ENCODE peak calls at places on chromosomes 13 and 19, in nine cellular contexts. One of them, this sample, is unnamed.

GRCh38 chr19:49436381-49437017 is 4.8 kb downstream of the SLC17A7 start:
- DNase-seq in CD8-positive, alpha-beta T cell: peak
- DNase-seq in astrocyte of the spinal cord: no peak
- DNase-seq in left ventricle myocardium inferior: no peak
- DNase-seq in cardiac fibroblast: no peak
- DNase-seq in dorsolateral prefrontal cortex: peak
- DNase-seq in fibroblast of lung: no peak
- DNase-seq in sigmoid colon: no peak
- DNase-seq in tibial nerve: no peak
- DNase-seq in this sample: no peak

GRCh38 chr19:661427-662196 is 1.4 kb downstream of the RNF126 start:
- DNase-seq in CD8-positive, alpha-beta T cell: peak
- DNase-seq in fibroblast of lung: no peak
- DNase-seq in tibial nerve: no peak
- DNase-seq in left ventricle myocardium inferior: no peak
- DNase-seq in sigmoid colon: peak
- DNase-seq in dorsolateral prefrontal cortex: no peak
- DNase-seq in cardiac fibroblast: no peak
- DNase-seq in astrocyte of the spinal cord: no peak
- DNase-seq in this sample: no peak

GRCh38 chr19:19259741-19260140 is 13.4 kb downstream of the TM6SF2 start:
- DNase-seq in sigmoid colon: no peak
- DNase-seq in astrocyte of the spinal cord: no peak
- DNase-seq in dorsolateral prefrontal cortex: peak
- DNase-seq in left ventricle myocardium inferior: no peak
- DNase-seq in fibroblast of lung: peak
- DNase-seq in tibial nerve: no peak
- DNase-seq in cardiac fibroblast: no peak
- DNase-seq in CD8-positive, alpha-beta T cell: no peak
- DNase-seq in this sample: peak

GRCh38 chr19:18749362-18750231 is 41.5 kb downstream of the COMP start:
- DNase-seq in cardiac fibroblast: no peak
- DNase-seq in CD8-positive, alpha-beta T cell: no peak
- DNase-seq in tibial nerve: no peak
- DNase-seq in astrocyte of the spinal cord: no peak
- DNase-seq in dorsolateral prefrontal cortex: no peak
- DNase-seq in sigmoid colon: no peak
- DNase-seq in fibroblast of lung: peak
- DNase-seq in left ventricle myocardium inferior: no peak
- DNase-seq in this sample: no peak

GRCh38 chr13:90427322-90428272 is 919.9 kb upstream of the MIR17HG start:
- DNase-seq in tibial nerve: no peak
- DNase-seq in CD8-positive, alpha-beta T cell: no peak
- DNase-seq in dorsolateral prefrontal cortex: no peak
- DNase-seq in astrocyte of the spinal cord: no peak
- DNase-seq in cardiac fibroblast: no peak
- DNase-seq in left ventricle myocardium inferior: no peak
- DNase-seq in fibroblast of lung: no peak
- DNase-seq in sigmoid colon: no peak
- DNase-seq in this sample: no peak

GRCh38 chr13:35514801-35515502 is 38.5 kb upstream of the MAB21L1 start:
- DNase-seq in left ventricle myocardium inferior: no peak
- DNase-seq in tibial nerve: no peak
- DNase-seq in CD8-positive, alpha-beta T cell: no peak
- DNase-seq in cardiac fibroblast: no peak
- DNase-seq in sigmoid colon: no peak
- DNase-seq in dorsolateral prefrontal cortex: no peak
- DNase-seq in fibroblast of lung: peak
- DNase-seq in astrocyte of the spinal cord: no peak
- DNase-seq in this sample: no peak

GRCh38 chr13:95500136-95500718 is 52.3 kb upstream of the CLDN10 start:
- DNase-seq in sigmoid colon: no peak
- DNase-seq in dorsolateral prefrontal cortex: no peak
- DNase-seq in left ventricle myocardium inferior: no peak
- DNase-seq in astrocyte of the spinal cord: no peak
- DNase-seq in fibroblast of lung: no peak
- DNase-seq in CD8-positive, alpha-beta T cell: no peak
- DNase-seq in tibial nerve: no peak
- DNase-seq in cardiac fibroblast: no peak
- DNase-seq in this sample: no peak

GRCh38 chr13:40564342-40564997 is 102.0 kb downstream of the FOXO1 start:
- DNase-seq in dorsolateral prefrontal cortex: no peak
- DNase-seq in tibial nerve: no peak
- DNase-seq in cardiac fibroblast: peak
- DNase-seq in left ventricle myocardium inferior: no peak
- DNase-seq in sigmoid colon: no peak
- DNase-seq in astrocyte of the spinal cord: no peak
- DNase-seq in fibroblast of lung: no peak
- DNase-seq in CD8-positive, alpha-beta T cell: no peak
- DNase-seq in this sample: no peak

GRCh38 chr19:1264801-1265610 is 4.1 kb upstream of the CIRBP start:
- DNase-seq in astrocyte of the spinal cord: peak
- DNase-seq in cardiac fibroblast: peak
- DNase-seq in left ventricle myocardium inferior: peak
- DNase-seq in fibroblast of lung: peak
- DNase-seq in dorsolateral prefrontal cortex: no peak
- DNase-seq in sigmoid colon: peak
- DNase-seq in CD8-positive, alpha-beta T cell: no peak
- DNase-seq in tibial nerve: no peak
- DNase-seq in this sample: peak

GRCh38 chr13:43574601-43575000 is 212.2 kb downstream of the ENOX1 start:
- DNase-seq in sigmoid colon: no peak
- DNase-seq in dorsolateral prefrontal cortex: no peak
- DNase-seq in fibroblast of lung: peak
- DNase-seq in left ventricle myocardium inferior: no peak
- DNase-seq in astrocyte of the spinal cord: no peak
- DNase-seq in tibial nerve: no peak
- DNase-seq in cardiac fibroblast: no peak
- DNase-seq in CD8-positive, alpha-beta T cell: no peak
- DNase-seq in this sample: no peak

GRCh38 chr13:44271031-44271433 is 102.6 kb upstream of the SERP2 start:
- DNase-seq in astrocyte of the spinal cord: peak
- DNase-seq in dorsolateral prefrontal cortex: no peak
- DNase-seq in tibial nerve: peak
- DNase-seq in CD8-positive, alpha-beta T cell: no peak
- DNase-seq in cardiac fibroblast: peak
- DNase-seq in left ventricle myocardium inferior: no peak
- DNase-seq in fibroblast of lung: peak
- DNase-seq in sigmoid colon: peak
- DNase-seq in this sample: no peak

DNA sequence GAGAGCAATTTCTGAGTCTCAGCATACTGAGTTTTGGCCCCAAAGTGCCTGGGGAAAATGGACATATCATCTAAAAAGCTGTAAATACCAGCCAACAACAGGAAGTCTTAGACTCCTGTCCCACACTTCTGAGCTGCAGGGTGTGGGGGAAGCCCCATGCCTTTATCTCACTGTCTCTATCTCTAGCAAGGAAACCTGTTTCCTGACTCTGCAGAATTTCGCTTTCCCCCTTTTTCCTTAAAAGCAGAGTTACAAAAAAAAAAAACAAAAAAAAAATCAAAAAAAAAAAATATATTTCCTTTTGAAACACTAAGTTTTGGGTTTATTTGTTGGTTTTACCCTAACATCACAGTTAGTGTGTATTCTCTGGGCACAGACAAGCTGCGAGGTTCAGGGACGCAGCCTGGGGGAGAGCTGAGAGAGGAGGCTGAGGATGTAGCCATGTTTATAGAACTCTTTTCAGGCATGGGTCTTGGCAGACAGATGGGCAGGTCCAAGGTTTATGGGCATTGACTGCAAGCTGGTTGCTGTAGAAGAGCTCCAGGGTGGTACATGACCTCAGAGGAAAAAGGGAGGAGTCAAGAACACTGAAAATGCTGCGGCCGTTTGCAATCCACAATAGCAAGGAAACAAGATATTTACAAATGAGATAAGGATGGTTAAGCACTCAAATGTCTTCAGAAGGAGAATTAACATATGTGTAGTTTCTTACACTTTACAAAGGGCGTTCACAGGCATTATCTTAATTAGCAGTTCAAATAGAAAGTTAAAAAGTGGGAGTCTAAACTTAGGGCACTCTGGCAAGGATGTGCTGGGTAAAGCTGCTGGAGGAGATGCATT is 4.9 kb downstream of the MBNL2 start:
- DNase-seq in fibroblast of lung: no peak
- DNase-seq in cardiac fibroblast: peak
- DNase-seq in left ventricle myocardium inferior: no peak
- DNase-seq in sigmoid colon: peak
- DNase-seq in CD8-positive, alpha-beta T cell: peak
- DNase-seq in tibial nerve: no peak
- DNase-seq in astrocyte of the spinal cord: no peak
- DNase-seq in dorsolateral prefrontal cortex: no peak
- DNase-seq in this sample: no peak
- H3K4me3 ChIP-seq in fibroblast of lung: peak
- H3K4me3 ChIP-seq in cardiac fibroblast: no peak
- H3K4me3 ChIP-seq in left ventricle myocardium inferior: peak
- H3K4me3 ChIP-seq in sigmoid colon: peak
- H3K4me3 ChIP-seq in CD8-positive, alpha-beta T cell: peak
- H3K4me3 ChIP-seq in tibial nerve: no peak
- H3K4me3 ChIP-seq in astrocyte of the spinal cord: no peak
- H3K4me3 ChIP-seq in dorsolateral prefrontal cortex: peak
- H3K4me3 ChIP-seq in this sample: no peak

GRCh38 chr19:14949876-14950275 is 8.6 kb downstream of the OR7C2 start:
- DNase-seq in tibial nerve: no peak
- DNase-seq in astrocyte of the spinal cord: no peak
- DNase-seq in CD8-positive, alpha-beta T cell: no peak
- DNase-seq in fibroblast of lung: no peak
- DNase-seq in left ventricle myocardium inferior: no peak
- DNase-seq in dorsolateral prefrontal cortex: no peak
- DNase-seq in cardiac fibroblast: no peak
- DNase-seq in sigmoid colon: no peak
- DNase-seq in this sample: no peak

GRCh38 chr19:14957464-14957863 is 16.2 kb downstream of the OR7C2 start:
- DNase-seq in astrocyte of the spinal cord: no peak
- DNase-seq in CD8-positive, alpha-beta T cell: no peak
- DNase-seq in cardiac fibroblast: no peak
- DNase-seq in left ventricle myocardium inferior: no peak
- DNase-seq in fibroblast of lung: no peak
- DNase-seq in sigmoid colon: no peak
- DNase-seq in tibial nerve: no peak
- DNase-seq in dorsolateral prefrontal cortex: no peak
- DNase-seq in this sample: no peak

GRCh38 chr19:14954071-14954655 is 12.9 kb downstream of the OR7C2 start:
- DNase-seq in CD8-positive, alpha-beta T cell: no peak
- DNase-seq in fibroblast of lung: no peak
- DNase-seq in sigmoid colon: no peak
- DNase-seq in left ventricle myocardium inferior: no peak
- DNase-seq in astrocyte of the spinal cord: no peak
- DNase-seq in tibial nerve: no peak
- DNase-seq in cardiac fibroblast: no peak
- DNase-seq in dorsolateral prefrontal cortex: no peak
- DNase-seq in this sample: no peak

GRCh38 chr19:14950421-14950820 is 9.1 kb downstream of the OR7C2 start:
- DNase-seq in CD8-positive, alpha-beta T cell: no peak
- DNase-seq in cardiac fibroblast: no peak
- DNase-seq in tibial nerve: no peak
- DNase-seq in sigmoid colon: no peak
- DNase-seq in fibroblast of lung: no peak
- DNase-seq in dorsolateral prefrontal cortex: no peak
- DNase-seq in left ventricle myocardium inferior: no peak
- DNase-seq in astrocyte of the spinal cord: no peak
- DNase-seq in this sample: no peak

DNA sequence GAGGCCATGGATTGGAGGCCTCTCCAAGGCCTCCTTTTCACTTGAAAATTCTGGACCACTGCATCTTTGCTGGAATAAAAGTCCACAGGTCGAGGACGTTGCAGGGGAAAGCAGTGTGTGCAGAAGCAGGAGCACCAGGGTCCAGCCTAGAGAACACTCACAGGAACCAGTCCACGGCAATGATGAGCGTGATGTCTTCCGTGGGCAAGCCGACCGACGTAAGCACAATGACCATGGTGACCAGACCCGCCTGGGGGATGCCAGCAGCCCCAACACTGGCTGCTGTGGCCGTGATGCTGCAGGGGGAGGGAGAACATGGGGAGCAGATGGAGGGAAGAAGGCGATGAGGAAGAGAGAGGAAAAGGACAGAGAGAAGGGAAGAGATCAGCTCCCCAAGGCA is 11.5 kb downstream of the OR7C2 start:
- DNase-seq in tibial nerve: no peak
- DNase-seq in astrocyte of the spinal cord: no peak
- DNase-seq in left ventricle myocardium inferior: no peak
- DNase-seq in CD8-positive, alpha-beta T cell: no peak
- DNase-seq in cardiac fibroblast: no peak
- DNase-seq in sigmoid colon: no peak
- DNase-seq in dorsolateral prefrontal cortex: no peak
- DNase-seq in fibroblast of lung: no peak
- DNase-seq in this sample: no peak
- TF ChIP-seq CTCF in tibial nerve: no peak
- TF ChIP-seq CTCF in astrocyte of the spinal cord: no peak
- TF ChIP-seq CTCF in left ventricle myocardium inferior: no peak
- TF ChIP-seq CTCF in CD8-positive, alpha-beta T cell: no peak
- TF ChIP-seq CTCF in cardiac fibroblast: no peak
- TF ChIP-seq CTCF in sigmoid colon: no peak
- TF ChIP-seq CTCF in dorsolateral prefrontal cortex: no peak
- TF ChIP-seq CTCF in fibroblast of lung: no peak
- TF ChIP-seq CTCF in this sample: no peak

DNA sequence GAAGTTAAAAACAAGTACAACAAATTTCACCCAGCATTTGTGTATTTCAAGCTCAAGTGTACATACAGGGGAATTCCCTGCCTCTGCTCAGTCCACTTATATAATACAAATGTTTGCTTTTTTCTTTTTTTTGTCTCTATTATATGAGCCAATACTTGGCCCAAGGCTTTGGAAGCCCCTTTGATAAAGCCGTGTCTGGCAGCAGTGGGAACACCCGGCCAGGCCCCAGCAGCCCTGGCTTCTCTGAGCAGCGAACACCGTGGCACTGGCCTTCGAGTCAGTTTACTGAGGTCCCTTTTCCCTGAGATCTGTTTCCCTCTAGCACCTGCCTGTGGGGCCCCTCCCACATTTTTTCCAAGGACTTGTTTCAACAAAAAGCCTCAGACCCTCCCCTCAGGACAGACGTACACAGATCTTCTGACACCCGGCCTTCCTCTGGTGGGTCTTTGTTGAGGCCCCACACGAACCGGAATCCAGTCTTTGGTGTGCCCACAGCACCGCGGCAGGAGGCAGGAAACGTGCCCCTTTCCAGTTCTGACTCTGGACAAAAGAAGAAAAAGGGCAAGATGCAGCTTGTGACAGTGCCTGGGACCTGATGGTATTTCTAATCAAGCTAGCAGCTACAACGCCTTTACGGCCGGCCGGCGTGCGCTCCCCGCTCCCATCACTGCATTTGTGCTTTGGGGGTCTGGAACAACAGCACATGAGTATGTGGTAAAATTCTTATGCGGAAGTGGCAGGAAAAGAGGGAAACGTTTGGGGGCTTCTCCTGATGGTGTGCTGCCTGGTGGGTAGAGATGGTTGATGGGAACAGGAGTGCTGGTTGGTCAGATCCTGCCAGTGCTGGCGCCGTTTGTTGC is 13.8 kb downstream of the SIPA1L3 start:
- DNase-seq in cardiac fibroblast: no peak
- DNase-seq in CD8-positive, alpha-beta T cell: no peak
- DNase-seq in fibroblast of lung: no peak
- DNase-seq in tibial nerve: no peak
- DNase-seq in astrocyte of the spinal cord: no peak
- DNase-seq in left ventricle myocardium inferior: no peak
- DNase-seq in dorsolateral prefrontal cortex: no peak
- DNase-seq in sigmoid colon: no peak
- DNase-seq in this sample: no peak
- H3K4me3 ChIP-seq in cardiac fibroblast: no peak
- H3K4me3 ChIP-seq in CD8-positive, alpha-beta T cell: no peak
- H3K4me3 ChIP-seq in fibroblast of lung: no peak
- H3K4me3 ChIP-seq in tibial nerve: no peak
- H3K4me3 ChIP-seq in astrocyte of the spinal cord: no peak
- H3K4me3 ChIP-seq in left ventricle myocardium inferior: no peak
- H3K4me3 ChIP-seq in dorsolateral prefrontal cortex: no peak
- H3K4me3 ChIP-seq in sigmoid colon: no peak
- H3K4me3 ChIP-seq in this sample: no peak

GRCh38 chr19:42634409-42635232 is 39.9 kb upstream of the CEACAM8 start:
- DNase-seq in tibial nerve: peak
- DNase-seq in astrocyte of the spinal cord: no peak
- DNase-seq in left ventricle myocardium inferior: no peak
- DNase-seq in CD8-positive, alpha-beta T cell: no peak
- DNase-seq in fibroblast of lung: peak
- DNase-seq in cardiac fibroblast: peak
- DNase-seq in sigmoid colon: no peak
- DNase-seq in dorsolateral prefrontal cortex: no peak
- DNase-seq in this sample: no peak
- TF ChIP-seq CTCF in tibial nerve: no peak
- TF ChIP-seq CTCF in astrocyte of the spinal cord: peak
- TF ChIP-seq CTCF in left ventricle myocardium inferior: peak
- TF ChIP-seq CTCF in CD8-positive, alpha-beta T cell: no peak
- TF ChIP-seq CTCF in fibroblast of lung: peak
- TF ChIP-seq CTCF in cardiac fibroblast: peak
- TF ChIP-seq CTCF in sigmoid colon: no peak
- TF ChIP-seq CTCF in dorsolateral prefrontal cortex: peak
- TF ChIP-seq CTCF in this sample: peak

This sample was measured in HFF-Myc.